ENCODE peak calls at places on chromosomes 13 and 19, in seven cellular contexts. One of them, this sample, is unnamed.

GRCh38 chr19:47142779-47143178 is 12.1 kb downstream of the SAE1 start:
- DNase-seq in C1 segment of cervical spinal cord: no peak
- DNase-seq in AG04449: no peak
- DNase-seq in posterior cingulate gyrus: no peak
- DNase-seq in stimulated activated CD8-positive, alpha-beta memory T cell treated with anti-CD3 and anti-CD28 coated beads, Interleukin-7, amount 100 ng/mL, for 48 hours: no peak
- DNase-seq in BE2C: no peak
- DNase-seq in WTC11: no peak
- DNase-seq in this sample: no peak

GRCh38 chr13:94178625-94179244 is 300.7 kb downstream of the DCT start:
- DNase-seq in C1 segment of cervical spinal cord: no peak
- DNase-seq in AG04449: no peak
- DNase-seq in posterior cingulate gyrus: no peak
- DNase-seq in stimulated activated CD8-positive, alpha-beta memory T cell treated with anti-CD3 and anti-CD28 coated beads, Interleukin-7, amount 100 ng/mL, for 48 hours: no peak
- DNase-seq in BE2C: no peak
- DNase-seq in WTC11: no peak
- DNase-seq in this sample: no peak

GRCh38 chr13:97353927-97354326 is 80.0 kb upstream of the RAP2A start:
- DNase-seq in C1 segment of cervical spinal cord: no peak
- DNase-seq in AG04449: no peak
- DNase-seq in posterior cingulate gyrus: no peak
- DNase-seq in stimulated activated CD8-positive, alpha-beta memory T cell treated with anti-CD3 and anti-CD28 coated beads, Interleukin-7, amount 100 ng/mL, for 48 hours: no peak
- DNase-seq in BE2C: no peak
- DNase-seq in WTC11: no peak
- DNase-seq in this sample: no peak

GRCh38 chr13:48595330-48596127 is 58.2 kb upstream of the CYSLTR2 start:
- DNase-seq in C1 segment of cervical spinal cord: no peak
- DNase-seq in AG04449: no peak
- DNase-seq in posterior cingulate gyrus: peak
- DNase-seq in stimulated activated CD8-positive, alpha-beta memory T cell treated with anti-CD3 and anti-CD28 coated beads, Interleukin-7, amount 100 ng/mL, for 48 hours: no peak
- DNase-seq in BE2C: peak
- DNase-seq in WTC11: peak
- DNase-seq in this sample: peak

GRCh38 chr19:16112778-16113177 is 1.1 kb downstream of the RAB8A start:
- DNase-seq in C1 segment of cervical spinal cord: no peak
- DNase-seq in AG04449: no peak
- DNase-seq in posterior cingulate gyrus: no peak
- DNase-seq in stimulated activated CD8-positive, alpha-beta memory T cell treated with anti-CD3 and anti-CD28 coated beads, Interleukin-7, amount 100 ng/mL, for 48 hours: no peak
- DNase-seq in BE2C: no peak
- DNase-seq in WTC11: no peak
- DNase-seq in this sample: no peak

GRCh38 chr19:35897706-35898451 is 2.5 kb downstream of the NFKBID start:
- DNase-seq in C1 segment of cervical spinal cord: no peak
- DNase-seq in AG04449: no peak
- DNase-seq in posterior cingulate gyrus: peak
- DNase-seq in stimulated activated CD8-positive, alpha-beta memory T cell treated with anti-CD3 and anti-CD28 coated beads, Interleukin-7, amount 100 ng/mL, for 48 hours: no peak
- DNase-seq in BE2C: no peak
- DNase-seq in WTC11: no peak
- DNase-seq in this sample: no peak

GRCh38 chr19:10923503-10924076 is 4.8 kb downstream of the YIPF2 start:
- DNase-seq in C1 segment of cervical spinal cord: no peak
- DNase-seq in AG04449: no peak
- DNase-seq in posterior cingulate gyrus: peak
- DNase-seq in stimulated activated CD8-positive, alpha-beta memory T cell treated with anti-CD3 and anti-CD28 coated beads, Interleukin-7, amount 100 ng/mL, for 48 hours: no peak
- DNase-seq in BE2C: no peak
- DNase-seq in WTC11: no peak
- DNase-seq in this sample: no peak

GRCh38 chr13:22014469-22014868 is 343.6 kb downstream of the FGF9 start:
- DNase-seq in C1 segment of cervical spinal cord: no peak
- DNase-seq in AG04449: no peak
- DNase-seq in posterior cingulate gyrus: no peak
- DNase-seq in stimulated activated CD8-positive, alpha-beta memory T cell treated with anti-CD3 and anti-CD28 coated beads, Interleukin-7, amount 100 ng/mL, for 48 hours: no peak
- DNase-seq in BE2C: no peak
- DNase-seq in WTC11: no peak
- DNase-seq in this sample: no peak

GRCh38 chr13:110062077-110062776 is 244.7 kb downstream of the COL4A1 start:
- DNase-seq in C1 segment of cervical spinal cord: no peak
- DNase-seq in AG04449: no peak
- DNase-seq in posterior cingulate gyrus: peak
- DNase-seq in stimulated activated CD8-positive, alpha-beta memory T cell treated with anti-CD3 and anti-CD28 coated beads, Interleukin-7, amount 100 ng/mL, for 48 hours: no peak
- DNase-seq in BE2C: no peak
- DNase-seq in WTC11: no peak
- DNase-seq in this sample: no peak

GRCh38 chr13:33212396-33212795 is 73.2 kb downstream of the STARD13 start:
- DNase-seq in C1 segment of cervical spinal cord: no peak
- DNase-seq in AG04449: no peak
- DNase-seq in posterior cingulate gyrus: no peak
- DNase-seq in stimulated activated CD8-positive, alpha-beta memory T cell treated with anti-CD3 and anti-CD28 coated beads, Interleukin-7, amount 100 ng/mL, for 48 hours: no peak
- DNase-seq in BE2C: no peak
- DNase-seq in WTC11: no peak
- DNase-seq in this sample: no peak

GRCh38 chr13:40283666-40284065 is 382.8 kb downstream of the FOXO1 start:
- DNase-seq in C1 segment of cervical spinal cord: no peak
- DNase-seq in AG04449: no peak
- DNase-seq in posterior cingulate gyrus: no peak
- DNase-seq in stimulated activated CD8-positive, alpha-beta memory T cell treated with anti-CD3 and anti-CD28 coated beads, Interleukin-7, amount 100 ng/mL, for 48 hours: no peak
- DNase-seq in BE2C: no peak
- DNase-seq in WTC11: no peak
- DNase-seq in this sample: no peak

GRCh38 chr13:108342369-108343289 is 73.1 kb downstream of the TNFSF13B start:
- DNase-seq in C1 segment of cervical spinal cord: no peak
- DNase-seq in AG04449: no peak
- DNase-seq in posterior cingulate gyrus: no peak
- DNase-seq in stimulated activated CD8-positive, alpha-beta memory T cell treated with anti-CD3 and anti-CD28 coated beads, Interleukin-7, amount 100 ng/mL, for 48 hours: no peak
- DNase-seq in BE2C: no peak
- DNase-seq in WTC11: no peak
- DNase-seq in this sample: peak

GRCh38 chr13:110801044-110801443 is 87.5 kb downstream of the ING1 start:
- DNase-seq in C1 segment of cervical spinal cord: no peak
- DNase-seq in AG04449: no peak
- DNase-seq in posterior cingulate gyrus: no peak
- DNase-seq in stimulated activated CD8-positive, alpha-beta memory T cell treated with anti-CD3 and anti-CD28 coated beads, Interleukin-7, amount 100 ng/mL, for 48 hours: no peak
- DNase-seq in BE2C: no peak
- DNase-seq in WTC11: no peak
- DNase-seq in this sample: no peak

GRCh38 chr13:112024577-112024976 is 42.4 kb upstream of the SOX1 start:
- DNase-seq in C1 segment of cervical spinal cord: no peak
- DNase-seq in AG04449: no peak
- DNase-seq in posterior cingulate gyrus: no peak
- DNase-seq in stimulated activated CD8-positive, alpha-beta memory T cell treated with anti-CD3 and anti-CD28 coated beads, Interleukin-7, amount 100 ng/mL, for 48 hours: no peak
- DNase-seq in BE2C: no peak
- DNase-seq in WTC11: no peak
- DNase-seq in this sample: no peak